ENCODE peak calls at places on chromosomes 16 and 17, in five cellular contexts. U, Z, M, N and F are unnamed samples. For H3K36me3, the result is how much of the 10 kb centered on the place peaks cover.

GRCh38 chr17:63436523-63437110 is 9.5 kb downstream of the CYB561 start:
- DNase-seq in U (no peak), Z (no peak), M (no peak), N (peak), F (no peak)

GRCh38 chr17:28554565-28554964 is 2.1 kb upstream of the UNC119 start:
- DNase-seq in U (no peak), Z (no peak), M (no peak), N (no peak), F (no peak)

GRCh38 chr16:87459833-87460232 is 33.0 kb downstream of the ZCCHC14 start:
- DNase-seq in U (no peak), Z (no peak), M (no peak), N (no peak), F (no peak)

GRCh38 chr16:79571065-79571697 is 29.4 kb downstream of the MAF start:
- DNase-seq in U (no peak), Z (no peak), M (no peak), N (no peak), F (no peak)

GRCh38 chr17:48718162-48718780 is 4.0 kb downstream of the PRAC1 start:
- DNase-seq in U (no peak), Z (no peak), M (no peak), N (no peak), F (no peak)

GRCh38 chr16:87391324-87391949 is 699 bp upstream of the MAP1LC3B start:
- DNase-seq in U (peak), Z (no peak), M (peak), N (peak), F (peak)

GRCh38 chr16:64417711-64418227 is 704.1 kb downstream of the CDH11 start:
- DNase-seq in U (no peak), Z (no peak), M (no peak), N (no peak), F (no peak)

GRCh38 chr17:76381633-76382304 is 2.6 kb upstream of the SPHK1 start:
- DNase-seq in U (no peak), Z (no peak), M (no peak), N (no peak), F (no peak)

GRCh38 chr17:51487947-51488346 is 227.6 kb downstream of the UTP18 start:
- DNase-seq in U (no peak), Z (peak), M (no peak), N (peak), F (no peak)

GRCh38 chr16:11669380-11670146 is 1.3 kb downstream of the SNN start:
- DNase-seq in U (peak), Z (no peak), M (peak), N (no peak), F (peak)

GRCh38 chr17:57874434-57875108 is 24.7 kb upstream of the MRPS23 start:
- DNase-seq in U (peak), Z (no peak), M (peak), N (no peak), F (peak)

GRCh38 chr17:66655861-66656260 is 179.1 kb upstream of the CACNG5 start:
- DNase-seq in U (no peak), Z (peak), M (no peak), N (no peak), F (no peak)

GRCh38 chr17:40124279-40125141 is 2.7 kb downstream of the MSL1 start:
- DNase-seq in U (no peak), Z (no peak), M (no peak), N (no peak), F (peak)

GRCh38 chr16:49343291-49343690 is 30.3 kb upstream of the C16orf78 start:
- DNase-seq in U (no peak), Z (no peak), M (no peak), N (no peak), F (no peak)

GRCh38 chr17:14553847-14554246 is 253.0 kb downstream of the HS3ST3B1 start:
- DNase-seq in U (no peak), Z (peak), M (no peak), N (no peak), F (no peak)

GRCh38 chr16:53756329-53756996 is 52.5 kb downstream of the FTO start:
- DNase-seq in U (no peak), Z (no peak), M (no peak), N (no peak), F (no peak)

GRCh38 chr17:66378296-66378695 is 75.9 kb downstream of the PRKCA start:
- DNase-seq in U (no peak), Z (no peak), M (no peak), N (no peak), F (no peak)

GRCh38 chr17:42833771-42834422 is 700 bp downstream of the PSME3 start:
- DNase-seq in U (no peak), Z (no peak), M (no peak), N (no peak), F (no peak)

GRCh38 chr17:8518346-8518745 is 82.7 kb downstream of the NDEL1 start:
- DNase-seq in U (no peak), Z (no peak), M (no peak), N (no peak), F (no peak)

GRCh38 chr17:8518858-8519257 is 83.2 kb downstream of the NDEL1 start:
- DNase-seq in U (no peak), Z (no peak), M (no peak), N (no peak), F (no peak)

GRCh38 chr17:8522577-8522976 is 86.9 kb downstream of the NDEL1 start:
- DNase-seq in U (no peak), Z (no peak), M (no peak), N (no peak), F (no peak)

GRCh38 chr17:8520981-8521380 is 85.3 kb downstream of the NDEL1 start:
- DNase-seq in U (no peak), Z (no peak), M (no peak), N (no peak), F (no peak)
- H3K36me3 ChIP-seq in U (under half), Z (under half), M (half or more), N (under half), F (under half)

DNA sequence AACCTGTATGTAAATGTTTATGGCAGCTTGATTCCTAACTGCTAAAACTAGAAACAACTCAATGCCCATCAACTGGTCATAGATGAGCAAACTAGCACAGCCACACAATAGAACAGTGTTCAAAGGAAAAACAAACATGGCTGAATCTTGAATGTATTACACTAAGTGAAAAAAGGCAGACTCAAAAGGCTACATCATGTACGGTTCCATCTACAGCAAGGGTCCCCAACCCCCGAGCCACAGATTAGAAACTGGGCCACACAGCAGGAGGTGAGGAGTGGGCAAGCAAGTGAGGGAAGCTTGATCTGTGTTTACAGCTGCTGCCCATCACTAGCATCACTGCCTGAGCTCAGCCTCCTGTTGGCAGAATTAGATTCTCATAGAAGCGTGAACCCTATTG is 8.0 kb downstream of the CEP20 start:
- DNase-seq in U (no peak), Z (no peak), M (no peak), N (no peak), F (no peak)
- H3K36me3 ChIP-seq in U (half or more), Z (half or more), M (half or more), N (under half), F (under half)

DNA sequence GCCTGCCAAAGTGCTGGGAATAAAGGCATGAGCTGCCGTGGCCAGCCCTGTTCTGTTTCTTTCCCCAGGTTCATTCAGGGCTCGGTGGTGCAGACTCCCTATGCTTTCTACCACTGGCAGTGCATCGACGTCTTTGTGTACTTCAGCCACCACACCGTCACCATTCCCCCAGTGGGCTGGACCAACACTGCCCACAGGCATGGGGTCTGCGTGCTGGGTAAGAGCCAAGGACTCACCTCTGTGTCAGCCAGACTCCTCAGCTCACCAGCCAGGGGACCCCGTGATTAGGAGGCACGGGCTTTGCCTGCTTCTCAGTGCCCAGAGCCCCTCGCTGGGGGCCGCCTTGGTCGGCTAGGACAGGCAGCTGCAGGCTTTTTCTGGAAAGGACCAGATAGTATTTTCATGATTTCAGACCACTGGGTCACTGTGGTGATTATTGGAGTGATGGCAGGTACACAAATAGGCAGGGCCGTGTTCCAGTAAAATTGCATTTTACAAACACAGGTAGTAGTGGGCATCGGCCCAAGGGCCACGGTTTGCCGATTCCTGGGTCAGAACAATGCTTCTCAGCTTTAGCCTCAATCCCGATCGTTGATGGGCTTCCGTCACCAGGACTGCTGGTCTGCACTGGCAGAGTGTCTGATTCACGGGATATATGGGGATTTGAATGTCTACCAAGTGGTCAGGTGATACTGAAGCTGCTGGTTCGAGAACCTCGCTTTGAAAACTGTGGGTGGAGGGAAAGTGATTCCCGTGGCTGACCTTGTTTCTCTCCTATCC is 5.0 kb downstream of the ENGASE start:
- DNase-seq in U (peak), Z (no peak), M (no peak), N (no peak), F (no peak)
- H3K36me3 ChIP-seq in U (half or more), Z (under half), M (half or more), N (under half), F (under half)

DNA sequence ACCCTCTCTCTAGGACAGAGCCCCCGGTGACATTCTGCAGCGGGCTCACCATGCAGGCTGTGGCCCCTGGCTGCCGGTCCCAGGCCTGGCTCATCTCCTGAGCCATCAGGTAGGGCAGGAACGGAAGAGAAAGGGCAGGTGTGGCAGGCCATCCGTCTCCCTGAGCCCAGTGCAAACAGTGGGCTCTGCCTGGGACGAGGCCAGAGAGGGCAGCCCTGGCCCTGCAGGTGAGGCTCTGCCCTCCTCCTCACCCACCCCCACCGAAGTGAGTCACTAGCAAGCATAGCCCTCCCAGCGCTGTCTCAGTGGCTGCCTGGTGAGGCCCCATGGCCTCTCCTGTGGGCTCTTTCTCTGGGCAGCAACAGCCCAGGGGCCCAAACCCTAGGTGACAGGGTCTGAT is 14.5 kb downstream of the OTOP3 start:
- DNase-seq in U (no peak), Z (no peak), M (no peak), N (no peak), F (no peak)
- H3K36me3 ChIP-seq in U (under half), Z (under half), M (under half), N (under half), F (under half)